ENCODE peak calls at places on chromosomes 6 and 20, in ten cellular contexts. One of them, this sample, is unnamed.

GRCh38 chr6:141562801-141563763 is 569.6 kb upstream of the GJE1 start:
- DNase-seq in choroid plexus epithelial cell: peak
- DNase-seq in Peyer's patch: peak
- DNase-seq in AG09319: peak
- DNase-seq in fibroblast of lung: peak
- DNase-seq in foreskin fibroblast: peak
- DNase-seq in progenitor cell of endocrine pancreas: peak
- DNase-seq in MCF 10A: peak
- DNase-seq in SK-N-SH: peak
- DNase-seq in dorsolateral prefrontal cortex: peak
- DNase-seq in this sample: peak

GRCh38 chr20:21096321-21097043 is 9.7 kb downstream of the LINC00237 start:
- DNase-seq in foreskin fibroblast: no peak
- DNase-seq in SK-N-SH: peak
- DNase-seq in choroid plexus epithelial cell: peak
- DNase-seq in Peyer's patch: no peak
- DNase-seq in progenitor cell of endocrine pancreas: no peak
- DNase-seq in AG09319: no peak
- DNase-seq in MCF 10A: peak
- DNase-seq in fibroblast of lung: no peak
- DNase-seq in dorsolateral prefrontal cortex: peak
- DNase-seq in this sample: no peak

GRCh38 chr20:37714973-37715657 is 21.3 kb downstream of the CTNNBL1 start:
- DNase-seq in dorsolateral prefrontal cortex: no peak
- DNase-seq in SK-N-SH: no peak
- DNase-seq in progenitor cell of endocrine pancreas: no peak
- DNase-seq in Peyer's patch: no peak
- DNase-seq in AG09319: no peak
- DNase-seq in choroid plexus epithelial cell: peak
- DNase-seq in fibroblast of lung: peak
- DNase-seq in MCF 10A: peak
- DNase-seq in foreskin fibroblast: peak
- DNase-seq in this sample: no peak

GRCh38 chr20:2133318-2134183 is 31.9 kb downstream of the STK35 start:
- DNase-seq in AG09319: peak
- DNase-seq in choroid plexus epithelial cell: peak
- DNase-seq in SK-N-SH: no peak
- DNase-seq in MCF 10A: peak
- DNase-seq in dorsolateral prefrontal cortex: no peak
- DNase-seq in fibroblast of lung: peak
- DNase-seq in Peyer's patch: no peak
- DNase-seq in foreskin fibroblast: peak
- DNase-seq in progenitor cell of endocrine pancreas: no peak
- DNase-seq in this sample: no peak

GRCh38 chr6:151624900-151625536 is 131.2 kb downstream of the CCDC170 start:
- DNase-seq in choroid plexus epithelial cell: no peak
- DNase-seq in SK-N-SH: no peak
- DNase-seq in fibroblast of lung: no peak
- DNase-seq in foreskin fibroblast: no peak
- DNase-seq in MCF 10A: no peak
- DNase-seq in progenitor cell of endocrine pancreas: no peak
- DNase-seq in dorsolateral prefrontal cortex: no peak
- DNase-seq in Peyer's patch: no peak
- DNase-seq in AG09319: no peak
- DNase-seq in this sample: no peak

GRCh38 chr6:71523548-71523947 is 234.9 kb downstream of the OGFRL1 start:
- DNase-seq in fibroblast of lung: no peak
- DNase-seq in foreskin fibroblast: no peak
- DNase-seq in progenitor cell of endocrine pancreas: no peak
- DNase-seq in AG09319: no peak
- DNase-seq in MCF 10A: no peak
- DNase-seq in SK-N-SH: no peak
- DNase-seq in Peyer's patch: no peak
- DNase-seq in dorsolateral prefrontal cortex: no peak
- DNase-seq in choroid plexus epithelial cell: no peak
- DNase-seq in this sample: no peak

GRCh38 chr20:58228103-58228483 is 360 bp downstream of the ANKRD60 start:
- DNase-seq in MCF 10A: no peak
- DNase-seq in choroid plexus epithelial cell: peak
- DNase-seq in foreskin fibroblast: no peak
- DNase-seq in dorsolateral prefrontal cortex: no peak
- DNase-seq in progenitor cell of endocrine pancreas: no peak
- DNase-seq in fibroblast of lung: peak
- DNase-seq in AG09319: no peak
- DNase-seq in SK-N-SH: no peak
- DNase-seq in Peyer's patch: no peak
- DNase-seq in this sample: peak

GRCh38 chr6:155880905-155881304 is 425.3 kb upstream of the NOX3 start:
- DNase-seq in dorsolateral prefrontal cortex: no peak
- DNase-seq in AG09319: peak
- DNase-seq in fibroblast of lung: peak
- DNase-seq in progenitor cell of endocrine pancreas: no peak
- DNase-seq in Peyer's patch: no peak
- DNase-seq in SK-N-SH: no peak
- DNase-seq in foreskin fibroblast: peak
- DNase-seq in MCF 10A: peak
- DNase-seq in choroid plexus epithelial cell: peak
- DNase-seq in this sample: no peak

GRCh38 chr6:94245395-94245794 is 826.0 kb upstream of the EPHA7 start:
- DNase-seq in foreskin fibroblast: no peak
- DNase-seq in MCF 10A: no peak
- DNase-seq in dorsolateral prefrontal cortex: no peak
- DNase-seq in progenitor cell of endocrine pancreas: no peak
- DNase-seq in fibroblast of lung: no peak
- DNase-seq in choroid plexus epithelial cell: no peak
- DNase-seq in AG09319: no peak
- DNase-seq in SK-N-SH: no peak
- DNase-seq in Peyer's patch: no peak
- DNase-seq in this sample: no peak

GRCh38 chr6:156280131-156280530 is 497.0 kb upstream of the ARID1B start:
- DNase-seq in dorsolateral prefrontal cortex: no peak
- DNase-seq in Peyer's patch: no peak
- DNase-seq in MCF 10A: no peak
- DNase-seq in progenitor cell of endocrine pancreas: no peak
- DNase-seq in fibroblast of lung: no peak
- DNase-seq in foreskin fibroblast: no peak
- DNase-seq in SK-N-SH: peak
- DNase-seq in choroid plexus epithelial cell: no peak
- DNase-seq in AG09319: no peak
- DNase-seq in this sample: no peak

GRCh38 chr20:44733341-44734069 is 12.2 kb upstream of the KCNK15 start:
- DNase-seq in foreskin fibroblast: peak
- DNase-seq in fibroblast of lung: peak
- DNase-seq in SK-N-SH: peak
- DNase-seq in MCF 10A: peak
- DNase-seq in AG09319: peak
- DNase-seq in progenitor cell of endocrine pancreas: peak
- DNase-seq in choroid plexus epithelial cell: peak
- DNase-seq in dorsolateral prefrontal cortex: peak
- DNase-seq in Peyer's patch: peak
- DNase-seq in this sample: peak
- TF ChIP-seq CTCF in foreskin fibroblast: peak
- TF ChIP-seq CTCF in fibroblast of lung: peak
- TF ChIP-seq CTCF in SK-N-SH: peak
- TF ChIP-seq CTCF in MCF 10A: peak
- TF ChIP-seq CTCF in AG09319: peak
- TF ChIP-seq CTCF in progenitor cell of endocrine pancreas: peak
- TF ChIP-seq CTCF in choroid plexus epithelial cell: peak
- TF ChIP-seq CTCF in dorsolateral prefrontal cortex: peak
- TF ChIP-seq CTCF in Peyer's patch: peak
- TF ChIP-seq CTCF in this sample: peak

GRCh38 chr6:83708970-83709747 is at the start of gene SNAP91:
- DNase-seq in foreskin fibroblast: no peak
- DNase-seq in MCF 10A: peak
- DNase-seq in progenitor cell of endocrine pancreas: peak
- DNase-seq in fibroblast of lung: no peak
- DNase-seq in SK-N-SH: peak
- DNase-seq in dorsolateral prefrontal cortex: peak
- DNase-seq in AG09319: no peak
- DNase-seq in Peyer's patch: no peak
- DNase-seq in choroid plexus epithelial cell: peak
- DNase-seq in this sample: peak
- TF ChIP-seq CTCF in foreskin fibroblast: no peak
- TF ChIP-seq CTCF in MCF 10A: no peak
- TF ChIP-seq CTCF in progenitor cell of endocrine pancreas: no peak
- TF ChIP-seq CTCF in fibroblast of lung: no peak
- TF ChIP-seq CTCF in SK-N-SH: no peak
- TF ChIP-seq CTCF in dorsolateral prefrontal cortex: no peak
- TF ChIP-seq CTCF in AG09319: no peak
- TF ChIP-seq CTCF in Peyer's patch: no peak
- TF ChIP-seq CTCF in choroid plexus epithelial cell: no peak
- TF ChIP-seq CTCF in this sample: no peak

GRCh38 chr20:62396367-62397239 is 9.7 kb downstream of the RPS21 start:
- DNase-seq in Peyer's patch: no peak
- DNase-seq in fibroblast of lung: no peak
- DNase-seq in dorsolateral prefrontal cortex: no peak
- DNase-seq in choroid plexus epithelial cell: no peak
- DNase-seq in SK-N-SH: no peak
- DNase-seq in foreskin fibroblast: no peak
- DNase-seq in progenitor cell of endocrine pancreas: no peak
- DNase-seq in MCF 10A: no peak
- DNase-seq in AG09319: no peak
- DNase-seq in this sample: no peak

GRCh38 chr20:62394248-62395245 is 7.6 kb downstream of the RPS21 start:
- DNase-seq in choroid plexus epithelial cell: no peak
- DNase-seq in foreskin fibroblast: no peak
- DNase-seq in AG09319: no peak
- DNase-seq in SK-N-SH: no peak
- DNase-seq in fibroblast of lung: no peak
- DNase-seq in progenitor cell of endocrine pancreas: no peak
- DNase-seq in Peyer's patch: no peak
- DNase-seq in MCF 10A: no peak
- DNase-seq in dorsolateral prefrontal cortex: no peak
- DNase-seq in this sample: no peak

GRCh38 chr20:62393266-62393665 is 6.4 kb downstream of the RPS21 start:
- DNase-seq in choroid plexus epithelial cell: no peak
- DNase-seq in foreskin fibroblast: no peak
- DNase-seq in AG09319: no peak
- DNase-seq in progenitor cell of endocrine pancreas: no peak
- DNase-seq in MCF 10A: no peak
- DNase-seq in fibroblast of lung: no peak
- DNase-seq in dorsolateral prefrontal cortex: no peak
- DNase-seq in Peyer's patch: no peak
- DNase-seq in SK-N-SH: no peak
- DNase-seq in this sample: no peak

GRCh38 chr20:62393830-62394229 is 6.9 kb downstream of the RPS21 start:
- DNase-seq in Peyer's patch: no peak
- DNase-seq in AG09319: no peak
- DNase-seq in MCF 10A: no peak
- DNase-seq in foreskin fibroblast: no peak
- DNase-seq in progenitor cell of endocrine pancreas: no peak
- DNase-seq in dorsolateral prefrontal cortex: no peak
- DNase-seq in choroid plexus epithelial cell: no peak
- DNase-seq in fibroblast of lung: no peak
- DNase-seq in SK-N-SH: no peak
- DNase-seq in this sample: no peak

DNA sequence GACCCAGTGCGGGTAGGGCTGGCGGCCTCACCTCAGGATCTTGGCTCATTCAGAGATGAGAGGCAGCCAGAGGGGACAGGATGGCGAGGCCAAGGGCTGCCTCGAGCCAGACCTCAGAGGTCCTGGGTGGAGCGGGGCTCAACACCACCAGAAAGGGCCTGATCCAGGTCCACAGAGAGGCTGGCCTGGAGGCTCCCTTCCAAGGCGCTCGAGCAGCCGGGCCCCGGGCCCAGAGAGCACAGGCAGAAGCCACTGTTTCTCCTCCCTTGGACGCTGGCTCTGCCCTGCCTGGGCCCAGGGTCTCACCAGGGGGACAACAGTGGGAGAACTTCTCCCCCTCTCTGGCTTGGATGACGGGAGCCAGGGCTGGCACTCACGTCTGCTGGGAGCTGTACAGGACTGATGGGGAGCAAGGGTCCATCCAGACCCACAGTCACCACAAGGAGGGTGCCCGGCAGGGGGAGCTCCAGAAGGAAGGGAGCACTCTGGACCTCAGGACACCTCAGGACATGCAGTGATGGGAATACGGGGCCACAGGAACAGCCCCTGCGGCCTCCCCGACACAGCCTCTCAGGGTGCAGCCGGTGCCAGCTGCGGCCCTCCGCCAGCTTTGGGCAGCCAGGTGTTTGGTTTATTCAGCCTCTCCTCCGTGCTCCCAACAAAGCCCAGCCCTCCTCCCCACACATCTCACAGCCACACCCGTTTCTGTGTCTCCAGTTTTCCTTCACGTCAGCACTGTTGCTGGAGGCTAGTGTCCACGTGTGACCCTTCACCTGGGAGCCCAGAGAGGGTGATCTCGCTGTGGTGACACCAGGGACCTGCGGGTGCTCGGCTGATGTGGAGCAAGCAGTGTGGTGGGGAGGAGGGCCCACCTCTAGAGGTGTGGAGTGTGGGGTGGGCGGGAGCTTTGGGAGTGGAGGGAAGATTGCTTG is 8.7 kb downstream of the RPS21 start:
- DNase-seq in choroid plexus epithelial cell: no peak
- DNase-seq in SK-N-SH: no peak
- DNase-seq in fibroblast of lung: no peak
- DNase-seq in progenitor cell of endocrine pancreas: no peak
- DNase-seq in dorsolateral prefrontal cortex: no peak
- DNase-seq in AG09319: no peak
- DNase-seq in foreskin fibroblast: no peak
- DNase-seq in MCF 10A: peak
- DNase-seq in Peyer's patch: no peak
- DNase-seq in this sample: no peak
- TF ChIP-seq CTCF in choroid plexus epithelial cell: peak
- TF ChIP-seq CTCF in SK-N-SH: peak
- TF ChIP-seq CTCF in fibroblast of lung: no peak
- TF ChIP-seq CTCF in progenitor cell of endocrine pancreas: no peak
- TF ChIP-seq CTCF in dorsolateral prefrontal cortex: no peak
- TF ChIP-seq CTCF in AG09319: no peak
- TF ChIP-seq CTCF in foreskin fibroblast: no peak
- TF ChIP-seq CTCF in MCF 10A: peak
- TF ChIP-seq CTCF in Peyer's patch: peak
- TF ChIP-seq CTCF in this sample: no peak

DNA sequence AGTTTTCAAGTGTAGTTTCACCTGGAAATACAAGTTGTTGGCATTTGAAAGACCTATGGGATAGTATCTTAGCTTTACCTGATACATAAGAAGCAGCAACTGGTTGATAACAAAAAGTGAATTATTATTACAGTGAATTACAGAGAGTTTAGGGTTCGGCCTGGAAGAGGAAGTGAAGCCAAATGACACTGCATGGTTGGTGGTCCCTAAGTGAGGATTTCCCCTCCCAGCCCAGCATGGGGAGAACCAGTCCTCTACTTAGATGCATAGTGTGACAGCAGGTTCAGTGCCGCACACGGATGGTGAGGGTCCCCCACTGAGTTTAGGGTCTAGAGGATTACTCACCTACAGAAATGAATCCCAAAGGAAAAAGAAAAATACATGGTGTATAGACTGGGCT is 18.1 kb downstream of the HLA-DPB1 start:
- DNase-seq in SK-N-SH: no peak
- DNase-seq in dorsolateral prefrontal cortex: no peak
- DNase-seq in MCF 10A: no peak
- DNase-seq in AG09319: no peak
- DNase-seq in progenitor cell of endocrine pancreas: no peak
- DNase-seq in choroid plexus epithelial cell: no peak
- DNase-seq in fibroblast of lung: no peak
- DNase-seq in Peyer's patch: no peak
- DNase-seq in foreskin fibroblast: no peak
- DNase-seq in this sample: no peak
- TF ChIP-seq CTCF in SK-N-SH: no peak
- TF ChIP-seq CTCF in dorsolateral prefrontal cortex: no peak
- TF ChIP-seq CTCF in MCF 10A: no peak
- TF ChIP-seq CTCF in AG09319: no peak
- TF ChIP-seq CTCF in progenitor cell of endocrine pancreas: no peak
- TF ChIP-seq CTCF in choroid plexus epithelial cell: no peak
- TF ChIP-seq CTCF in fibroblast of lung: no peak
- TF ChIP-seq CTCF in Peyer's patch: no peak
- TF ChIP-seq CTCF in foreskin fibroblast: no peak
- TF ChIP-seq CTCF in this sample: no peak

GRCh38 chr6:89412071-89413005 is at the start of gene RRAGD:
- DNase-seq in AG09319: no peak
- DNase-seq in dorsolateral prefrontal cortex: peak
- DNase-seq in SK-N-SH: peak
- DNase-seq in progenitor cell of endocrine pancreas: peak
- DNase-seq in Peyer's patch: peak
- DNase-seq in choroid plexus epithelial cell: no peak
- DNase-seq in fibroblast of lung: no peak
- DNase-seq in MCF 10A: no peak
- DNase-seq in foreskin fibroblast: no peak
- DNase-seq in this sample: peak
- TF ChIP-seq CTCF in AG09319: no peak
- TF ChIP-seq CTCF in dorsolateral prefrontal cortex: no peak
- TF ChIP-seq CTCF in SK-N-SH: no peak
- TF ChIP-seq CTCF in progenitor cell of endocrine pancreas: peak
- TF ChIP-seq CTCF in Peyer's patch: no peak
- TF ChIP-seq CTCF in choroid plexus epithelial cell: no peak
- TF ChIP-seq CTCF in fibroblast of lung: no peak
- TF ChIP-seq CTCF in MCF 10A: no peak
- TF ChIP-seq CTCF in foreskin fibroblast: no peak
- TF ChIP-seq CTCF in this sample: no peak

This sample was measured in nephron progenitor cell.